ENCODE peak calls at places on chromosome 14, in seven cellular contexts. R is A549, H is gastrocnemius medialis, T is hepatocyte, O is Panc1, F is colonic mucosa, G is fibroblast of lung. X is an unnamed sample.

GRCh38 chr14:59699422-59699821 is 122.8 kb upstream of the CCDC175 start:
- DNase-seq in R (no peak), H (no peak), T (no peak), O (no peak), F (no peak), G (no peak), X (no peak)

GRCh38 chr14:76720382-76720813 is 40.9 kb upstream of the VASH1 start:
- DNase-seq in R (no peak), H (peak; percentile 46), T (peak; percentile 61), O (no peak), F (peak; percentile 51), G (peak; percentile 59), X (peak; percentile 68)

GRCh38 chr14:105477659-105478623 is 3.3 kb downstream of the CRIP2 start:
- DNase-seq in R (no peak), H (no peak), T (no peak), O (no peak), F (no peak), G (no peak), X (peak; percentile 77)

GRCh38 chr14:77044776-77045569 is 16.5 kb upstream of the IRF2BPL start:
- DNase-seq in R (peak; percentile 70), H (peak; percentile 63), T (peak; percentile 48), O (no peak), F (no peak), G (peak; percentile 92), X (peak; percentile 73)

GRCh38 chr14:70013269-70013873 is 134.2 kb downstream of the SMOC1 start:
- DNase-seq in R (peak; percentile 41), H (no peak), T (peak; percentile 48), O (no peak), F (peak; percentile 56), G (no peak), X (no peak)

GRCh38 chr14:105088812-105089745 is 23.8 kb upstream of the GPR132 start:
- DNase-seq in R (peak; percentile 65), H (no peak), T (peak; percentile 36), O (no peak), F (no peak), G (peak; percentile 38), X (peak; percentile 47)

GRCh38 chr14:50955373-50956043 is 11.2 kb upstream of the PYGL start:
- DNase-seq in R (peak; percentile 98), H (peak; percentile 23), T (peak; percentile 91), O (peak; percentile 75), F (peak; percentile 65), G (peak; percentile 85), X (peak; percentile 67)

GRCh38 chr14:105600939-105601359 is 74.6 kb downstream of the TMEM121 start:
- DNase-seq in R (no peak), H (no peak), T (peak; percentile 1), O (no peak), F (no peak), G (no peak), X (no peak)

DNA sequence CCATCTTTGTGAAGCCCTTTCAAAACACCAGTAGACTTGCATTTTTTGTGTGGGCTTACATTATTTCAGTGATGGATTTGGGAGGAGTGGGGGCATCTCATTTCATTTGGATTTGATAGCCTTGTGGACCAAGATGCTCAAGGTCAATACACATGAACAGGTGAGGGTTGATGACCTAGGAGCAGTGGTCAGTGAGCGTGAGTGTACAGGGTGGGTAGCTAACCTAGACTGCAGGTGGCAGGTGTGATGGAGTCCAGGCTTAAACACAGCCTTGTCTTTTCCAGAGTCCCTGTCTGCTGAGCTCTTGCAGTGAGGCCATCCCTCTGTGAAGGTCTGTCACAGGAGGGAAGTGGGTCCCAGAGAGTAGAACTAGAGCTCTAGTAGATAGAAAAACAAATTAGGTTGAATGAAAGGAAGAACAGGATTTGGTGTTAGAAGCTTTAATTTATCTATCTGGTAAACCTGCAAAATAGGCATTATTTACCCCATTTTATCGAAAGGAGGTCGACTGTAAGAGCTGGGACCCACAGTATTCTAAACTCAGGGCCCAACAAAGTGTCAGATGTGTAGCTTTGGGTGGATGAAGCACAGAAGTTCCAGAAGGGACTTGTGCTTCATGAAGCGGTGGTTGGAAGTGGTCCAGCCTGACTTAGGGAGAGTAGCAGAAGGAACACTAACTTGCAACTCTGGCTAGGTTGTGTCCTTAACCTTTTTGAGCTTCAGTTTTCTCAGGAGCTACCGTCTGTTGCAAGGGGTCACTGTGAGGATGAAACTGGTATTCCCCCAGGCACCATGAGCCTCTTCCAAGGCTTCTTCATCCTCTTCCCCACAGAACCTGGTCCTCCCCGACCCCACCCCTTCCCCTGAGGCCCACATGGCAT is 18.2 kb downstream of the RPS6KL1 start:
- DNase-seq in R (no peak), H (no peak), T (no peak), O (no peak), F (no peak), G (no peak), X (no peak)
- H3K27ac ChIP-seq in R (no peak overlapping the region), H (no peak overlapping the region), T (no peak overlapping the region), O (no peak overlapping the region), F (no peak overlapping the region), G (no peak overlapping the region), X (no peak overlapping the region)

DNA sequence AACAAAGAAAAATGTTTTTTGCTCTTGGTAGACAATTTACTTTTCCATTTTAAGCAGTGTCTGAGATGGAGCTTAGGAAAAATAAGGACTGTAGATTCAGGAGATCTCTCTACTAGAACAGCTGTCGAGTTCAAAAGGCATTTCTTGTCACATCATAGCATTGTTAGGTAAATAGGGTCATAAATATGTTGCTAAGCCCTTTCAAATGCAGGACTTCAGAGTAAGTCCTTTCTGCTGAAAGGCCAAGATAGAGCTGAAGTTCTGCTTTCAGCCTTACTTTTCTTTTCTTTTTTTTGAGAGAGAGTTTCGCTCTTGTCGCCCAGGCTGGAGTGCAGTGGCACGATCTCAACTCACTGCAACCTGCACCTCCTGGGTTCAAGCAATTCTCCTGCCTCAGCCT is 98.2 kb downstream of the SYNE2 start:
- DNase-seq in R (no peak), H (no peak), T (no peak), O (no peak), F (no peak), G (no peak), X (no peak)
- H3K4me3 ChIP-seq in R (no peak overlapping the region), H (no peak overlapping the region), T (no peak overlapping the region), O (no peak overlapping the region), F (no peak overlapping the region), G (no peak overlapping the region), X (no peak overlapping the region)

GRCh38 chr14:103392106-103392505 is 6.9 kb downstream of the MARK3 start:
- DNase-seq in R (no peak), H (no peak), T (no peak), O (no peak), F (no peak), G (no peak), X (no peak)

GRCh38 chr14:103395245-103395644 is 10.0 kb downstream of the MARK3 start:
- DNase-seq in R (no peak), H (no peak), T (no peak), O (no peak), F (no peak), G (no peak), X (no peak)

GRCh38 chr14:103393078-103393477 is 7.9 kb downstream of the MARK3 start:
- DNase-seq in R (no peak), H (no peak), T (no peak), O (no peak), F (no peak), G (no peak), X (no peak)

GRCh38 chr14:103392572-103392971 is 7.4 kb downstream of the MARK3 start:
- DNase-seq in R (no peak), H (no peak), T (no peak), O (no peak), F (no peak), G (no peak), X (no peak)

DNA sequence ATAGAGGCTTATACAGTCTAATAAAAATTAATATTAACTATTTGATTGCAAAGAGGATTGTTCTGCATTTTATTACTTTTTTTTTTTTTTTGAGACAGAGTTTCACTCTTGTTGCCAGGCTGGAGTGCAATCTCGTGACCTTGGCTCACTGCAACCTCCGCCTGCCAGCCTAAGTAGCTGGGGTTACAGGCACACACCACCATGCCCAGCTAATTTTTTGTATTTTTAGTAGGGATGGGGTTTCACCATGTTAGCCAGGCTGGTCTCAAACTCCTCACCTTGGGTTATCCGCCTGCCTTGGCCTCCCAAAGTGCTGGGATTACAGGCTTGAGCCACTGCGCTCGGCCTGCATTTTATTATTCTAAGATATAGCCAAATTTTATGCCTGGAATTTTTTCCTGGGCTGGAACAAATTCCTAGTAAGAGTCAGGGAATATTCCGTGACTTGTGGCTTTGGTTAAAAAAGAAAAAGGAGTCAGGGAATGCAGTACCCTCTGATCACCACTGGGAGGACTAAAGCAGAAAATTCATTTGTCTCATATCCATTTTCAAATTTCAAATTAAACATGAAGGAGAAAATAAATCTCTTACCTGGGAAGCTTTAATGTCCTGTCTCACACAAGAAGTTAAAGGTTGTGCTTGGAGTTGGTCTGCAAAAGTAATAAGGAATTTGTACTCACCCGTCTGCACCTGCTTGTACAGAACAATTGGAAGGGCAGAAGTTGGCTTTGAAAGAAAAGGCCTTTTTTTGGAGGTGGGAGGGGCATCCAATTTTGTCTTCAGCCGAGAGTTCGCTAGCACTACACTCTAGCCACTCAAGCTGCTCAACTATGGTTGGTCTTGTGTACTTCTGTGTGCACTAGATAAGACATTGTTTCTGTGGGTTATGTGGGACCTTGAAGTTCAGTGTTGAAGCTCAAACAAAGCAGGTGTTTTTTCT is 8.7 kb downstream of the MARK3 start:
- DNase-seq in R (peak; percentile 42), H (no peak), T (peak; percentile 34), O (no peak), F (no peak), G (peak; percentile 60), X (no peak)
- H3K4me1 ChIP-seq in R (peaks cover 56% of the 10 kb centered on the region), H (peaks cover 68% of the 10 kb centered on the region), T (peaks cover 27% of the 10 kb centered on the region), O (peaks cover 36% of the 10 kb centered on the region), F (peaks cover 10% of the 10 kb centered on the region), G (peaks cover 11% of the 10 kb centered on the region), X (no peaks in the 10 kb centered on the region)

GRCh38 chr14:103073367-103073875 is 10.6 kb upstream of the LBHD2 start:
- DNase-seq in R (peak; percentile 86), H (no peak), T (no peak), O (no peak), F (no peak), G (no peak), X (peak; percentile 67)

GRCh38 chr14:103073876-103074698 is 9.9 kb upstream of the LBHD2 start:
- DNase-seq in R (peak; percentile 50), H (no peak), T (no peak), O (no peak), F (no peak), G (no peak), X (no peak)

GRCh38 chr14:103071544-103072251 is 12.3 kb upstream of the LBHD2 start:
- DNase-seq in R (peak; percentile 64), H (no peak), T (no peak), O (no peak), F (peak; percentile 64), G (no peak), X (no peak)

GRCh38 chr14:103070971-103071542 is 13.0 kb upstream of the LBHD2 start:
- DNase-seq in R (no peak), H (no peak), T (no peak), O (no peak), F (peak; percentile 60), G (no peak), X (no peak)

DNA sequence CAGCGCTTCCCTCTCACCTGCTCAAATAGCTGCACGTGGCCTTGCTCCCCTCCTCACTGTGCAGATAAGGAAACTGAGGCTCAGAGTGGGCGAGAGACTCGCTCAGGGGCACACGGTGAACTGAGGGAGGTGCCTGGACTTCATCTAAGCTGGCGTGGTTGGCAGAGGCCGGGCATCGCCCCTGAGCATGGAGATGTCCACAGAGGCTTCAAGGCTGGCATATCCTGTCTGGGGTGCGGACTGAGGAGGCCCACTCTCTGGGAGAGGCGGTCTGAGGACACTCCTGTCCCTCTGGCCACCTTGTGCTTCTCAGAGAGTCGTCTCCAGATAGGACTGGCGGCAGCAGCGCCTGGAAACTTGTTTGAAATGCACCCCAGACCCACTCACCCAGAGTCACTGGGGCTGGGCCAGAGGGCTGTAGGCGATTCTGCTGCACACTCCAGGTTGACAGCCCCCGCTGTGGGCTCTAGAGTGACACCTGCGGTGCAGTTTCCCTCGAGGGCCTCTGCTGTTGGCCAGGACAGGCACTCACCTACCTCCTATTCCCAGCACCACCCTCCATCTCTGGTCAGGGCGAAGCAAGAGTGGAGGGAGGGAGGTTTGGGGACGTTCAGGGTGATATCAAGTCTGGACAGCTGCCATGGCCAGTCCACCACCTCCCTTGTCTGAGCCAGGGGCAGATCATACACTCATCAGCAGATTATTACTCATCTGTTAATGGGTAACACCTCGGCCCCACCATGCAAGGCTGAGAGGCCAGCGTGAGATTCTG is 11.2 kb upstream of the LBHD2 start:
- DNase-seq in R (peak; percentile 91), H (no peak), T (peak; percentile 69), O (no peak), F (no peak), G (no peak), X (peak; percentile 78)
- H3K27ac ChIP-seq in R (peak overlapping the region; percentile 97), H (no peak overlapping the region), T (peak overlapping the region; percentile 37), O (no peak overlapping the region), F (no peak overlapping the region), G (no peak overlapping the region), X (peak overlapping the region; percentile 87)

X was measured in Peyer's patch.